ENCODE peak calls at places on chromosomes 7 and 10, in four cellular contexts. One of them, this sample, is unnamed.

GRCh38 chr10:7193369-7193768 is 217.5 kb downstream of the SFMBT2 start:
- DNase-seq in left ventricle myocardium inferior: no peak
- DNase-seq in spleen: no peak
- DNase-seq in lower lobe of right lung: no peak
- DNase-seq in this sample: no peak

GRCh38 chr10:70265032-70265689 is 18.6 kb downstream of the NPFFR1 start:
- DNase-seq in lower lobe of right lung: no peak
- DNase-seq in left ventricle myocardium inferior: no peak
- DNase-seq in spleen: no peak
- DNase-seq in this sample: no peak

GRCh38 chr7:138257459-138258193 is 181.4 kb downstream of the AKR1D1 start:
- DNase-seq in left ventricle myocardium inferior: no peak
- DNase-seq in spleen: no peak
- DNase-seq in lower lobe of right lung: no peak
- DNase-seq in this sample: peak; percentile 91

GRCh38 chr7:107167483-107168232 is 1.1 kb upstream of the HBP1 start:
- DNase-seq in left ventricle myocardium inferior: peak; percentile 50
- DNase-seq in spleen: no peak
- DNase-seq in lower lobe of right lung: peak; percentile 74
- DNase-seq in this sample: peak; percentile 72

GRCh38 chr10:75404023-75404334 is 2.4 kb upstream of the ZNF503 start:
- DNase-seq in spleen: no peak
- DNase-seq in lower lobe of right lung: no peak
- DNase-seq in left ventricle myocardium inferior: no peak
- DNase-seq in this sample: no peak

GRCh38 chr7:2863461-2864066 is 19.5 kb upstream of the GNA12 start:
- DNase-seq in left ventricle myocardium inferior: peak; percentile 81
- DNase-seq in spleen: peak; percentile 87
- DNase-seq in lower lobe of right lung: peak; percentile 81
- DNase-seq in this sample: peak; percentile 97

GRCh38 chr7:964401-965231 is 10.1 kb upstream of the ADAP1 start:
- DNase-seq in left ventricle myocardium inferior: peak; percentile 52
- DNase-seq in lower lobe of right lung: peak; percentile 44
- DNase-seq in spleen: peak; percentile 73
- DNase-seq in this sample: peak; percentile 82

GRCh38 chr10:97943294-97943693 is 87.1 kb downstream of the CRTAC1 start:
- DNase-seq in left ventricle myocardium inferior: no peak
- DNase-seq in lower lobe of right lung: no peak
- DNase-seq in spleen: no peak
- DNase-seq in this sample: no peak

GRCh38 chr10:73974309-73974946 is 23.5 kb upstream of the VCL start:
- DNase-seq in lower lobe of right lung: no peak
- DNase-seq in spleen: no peak
- DNase-seq in left ventricle myocardium inferior: no peak
- DNase-seq in this sample: no peak

GRCh38 chr10:107163904-107164861 is at the start of gene SORCS1:
- DNase-seq in spleen: peak; percentile 74
- DNase-seq in lower lobe of right lung: no peak
- DNase-seq in left ventricle myocardium inferior: peak; percentile 34
- DNase-seq in this sample: no peak

GRCh38 chr10:33116293-33116697 is 158.3 kb upstream of the ITGB1 start:
- DNase-seq in spleen: no peak
- DNase-seq in lower lobe of right lung: no peak
- DNase-seq in left ventricle myocardium inferior: no peak
- DNase-seq in this sample: peak; percentile 59

GRCh38 chr10:11468126-11468742 is 143.2 kb downstream of the USP6NL start:
- DNase-seq in left ventricle myocardium inferior: no peak
- DNase-seq in spleen: no peak
- DNase-seq in lower lobe of right lung: no peak
- DNase-seq in this sample: peak; percentile 71

DNA sequence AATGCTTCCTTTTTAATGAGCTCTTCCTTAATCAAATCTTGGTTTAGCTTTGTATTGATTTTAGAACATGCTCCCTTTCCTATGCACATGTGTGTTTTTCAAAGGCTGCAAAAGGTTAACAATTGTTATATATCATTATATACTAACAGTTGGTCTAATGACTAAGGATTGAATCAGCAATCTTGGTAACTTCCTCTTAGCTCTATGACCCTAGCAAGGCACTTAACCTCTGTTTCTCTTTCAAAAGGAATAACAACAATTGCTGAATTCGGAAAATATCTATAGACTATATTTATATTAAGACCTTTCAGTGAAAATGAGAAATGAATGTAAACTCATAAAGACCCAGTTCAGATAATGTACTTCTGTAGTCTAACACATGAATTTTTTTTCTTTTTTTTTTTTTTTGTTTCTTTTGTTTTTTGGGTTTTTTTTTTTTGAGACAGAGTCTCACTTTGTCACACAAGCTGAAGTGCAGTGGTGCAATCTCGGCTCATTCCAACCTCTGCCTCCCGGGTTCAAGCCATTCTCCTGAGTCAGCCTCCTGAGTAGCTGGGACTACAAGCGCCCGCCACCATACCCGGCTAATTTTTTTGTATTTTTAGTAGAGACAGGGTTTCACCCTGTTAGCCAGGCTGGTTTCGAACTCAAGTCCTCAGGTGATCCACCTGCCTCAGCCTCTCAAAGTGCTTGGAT is 48.8 kb downstream of the HOXA1 start:
- DNase-seq in left ventricle myocardium inferior: no peak
- DNase-seq in spleen: no peak
- DNase-seq in lower lobe of right lung: no peak
- DNase-seq in this sample: peak; percentile 78
- H3K4me3 ChIP-seq in left ventricle myocardium inferior: no peak overlapping the region
- H3K4me3 ChIP-seq in spleen: no peak overlapping the region
- H3K4me3 ChIP-seq in lower lobe of right lung: no peak overlapping the region
- H3K4me3 ChIP-seq in this sample: no peak overlapping the region

GRCh38 chr7:120998525-120998924 is 10.0 kb downstream of the CPED1 start:
- DNase-seq in lower lobe of right lung: no peak
- DNase-seq in spleen: no peak
- DNase-seq in left ventricle myocardium inferior: no peak
- DNase-seq in this sample: no peak
- H3K27ac ChIP-seq in lower lobe of right lung: peak overlapping the region; percentile 26
- H3K27ac ChIP-seq in spleen: no peak overlapping the region
- H3K27ac ChIP-seq in left ventricle myocardium inferior: peak overlapping the region; percentile 2
- H3K27ac ChIP-seq in this sample: no peak overlapping the region

GRCh38 chr10:63256047-63256773 is 123.1 kb downstream of the NRBF2 start:
- DNase-seq in left ventricle myocardium inferior: no peak
- DNase-seq in lower lobe of right lung: no peak
- DNase-seq in spleen: no peak
- DNase-seq in this sample: no peak
- H3K4me3 ChIP-seq in left ventricle myocardium inferior: no peak overlapping the region
- H3K4me3 ChIP-seq in lower lobe of right lung: no peak overlapping the region
- H3K4me3 ChIP-seq in spleen: no peak overlapping the region
- H3K4me3 ChIP-seq in this sample: no peak overlapping the region

GRCh38 chr7:156368459-156368858 is 272.1 kb upstream of the RNF32 start:
- DNase-seq in lower lobe of right lung: no peak
- DNase-seq in left ventricle myocardium inferior: no peak
- DNase-seq in spleen: no peak
- DNase-seq in this sample: no peak
- H3K27ac ChIP-seq in lower lobe of right lung: no peak overlapping the region
- H3K27ac ChIP-seq in left ventricle myocardium inferior: no peak overlapping the region
- H3K27ac ChIP-seq in spleen: no peak overlapping the region
- H3K27ac ChIP-seq in this sample: no peak overlapping the region

DNA sequence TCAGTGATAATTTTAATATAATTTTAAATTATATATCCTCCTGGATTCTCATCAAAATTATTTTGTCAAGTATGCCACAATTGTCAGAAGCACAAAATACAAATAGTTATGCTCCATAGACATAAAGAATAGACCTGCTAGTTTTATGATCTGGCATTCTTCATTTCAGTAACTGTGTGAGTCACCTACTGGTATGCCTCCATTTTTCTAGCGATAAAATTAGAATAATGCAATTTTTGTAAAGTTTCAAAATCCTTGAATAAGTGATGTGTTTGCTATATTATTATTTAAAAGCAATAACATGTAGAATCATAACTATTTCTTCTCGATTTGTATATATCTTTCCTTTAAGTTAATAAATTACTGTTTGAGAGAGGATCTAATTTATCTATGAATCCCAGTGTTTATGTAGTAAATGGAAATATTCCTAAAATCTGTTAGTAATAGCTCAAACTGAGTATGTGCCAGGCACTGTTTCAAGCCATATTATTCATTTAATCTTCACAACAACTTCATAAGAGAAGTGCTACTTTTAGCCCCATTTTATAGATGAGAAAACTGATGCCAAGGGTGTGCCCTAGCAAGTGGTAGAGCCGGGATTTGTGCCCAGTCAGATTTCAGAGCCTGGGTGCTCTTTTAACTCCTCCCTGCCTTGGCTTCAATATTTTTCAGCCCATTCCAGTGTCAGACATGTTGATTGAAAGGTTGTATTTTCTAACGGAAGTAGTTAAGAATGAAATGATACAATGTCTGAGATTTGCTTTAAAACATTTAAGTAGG is 38.4 kb downstream of the NET1 start:
- DNase-seq in left ventricle myocardium inferior: no peak
- DNase-seq in spleen: no peak
- DNase-seq in lower lobe of right lung: no peak
- DNase-seq in this sample: no peak
- H3K4me3 ChIP-seq in left ventricle myocardium inferior: no peak overlapping the region
- H3K4me3 ChIP-seq in spleen: no peak overlapping the region
- H3K4me3 ChIP-seq in lower lobe of right lung: no peak overlapping the region
- H3K4me3 ChIP-seq in this sample: no peak overlapping the region